ENCODE peak calls at places on chromosomes 7 and 10, in four cellular contexts. Y is stomach, L is transverse colon, V is uterus. T is an unnamed sample.
A peak's percentile ranks its signal among the peaks of the same experiment; 100 is the strongest.

GRCh38 chr7:37336259-37336658 is 112.4 kb downstream of the ELMO1 start:
- DNase-seq in Y (no peak), L (peak; percentile 32), V (no peak), T (no peak)

GRCh38 chr10:101052285-101052684 is 9.5 kb upstream of the KAZALD1 start:
- DNase-seq in Y (no peak), L (no peak), V (no peak), T (no peak)

GRCh38 chr10:19845963-19846362 is 29.7 kb downstream of the PLXDC2 start:
- DNase-seq in Y (no peak), L (no peak), V (no peak), T (no peak)

GRCh38 chr10:13740416-13740815 is 153.7 kb downstream of the PRPF18 start:
- DNase-seq in Y (no peak), L (no peak), V (no peak), T (no peak)

GRCh38 chr10:102324061-102324460 is 71.4 kb upstream of the NFKB2 start:
- DNase-seq in Y (no peak), L (no peak), V (no peak), T (no peak)

GRCh38 chr7:64874562-64875250 is 28.4 kb upstream of the ZNF273 start:
- DNase-seq in Y (peak; percentile 20), L (no peak), V (no peak), T (peak; percentile 23)

GRCh38 chr7:92034116-92034515 is 93.5 kb downstream of the AKAP9 start:
- DNase-seq in Y (no peak), L (no peak), V (no peak), T (no peak)

GRCh38 chr10:132817701-132818211 is 31.8 kb upstream of the NKX6-2 start:
- DNase-seq in Y (no peak), L (no peak), V (no peak), T (no peak)

GRCh38 chr7:106041140-106041717 is 70.9 kb downstream of the SYPL1 start:
- DNase-seq in Y (peak; percentile 42), L (no peak), V (no peak), T (no peak)

GRCh38 chr7:7569113-7569527 is 2.4 kb downstream of the MIOS start:
- DNase-seq in Y (no peak), L (no peak), V (no peak), T (no peak)

GRCh38 chr10:128602183-128602582 is 476.0 kb upstream of the MKI67 start:
- DNase-seq in Y (no peak), L (peak; percentile 50), V (no peak), T (no peak)

GRCh38 chr7:132255898-132256297 is 320.4 kb downstream of the PLXNA4 start:
- DNase-seq in Y (peak; percentile 77), L (no peak), V (no peak), T (no peak)

GRCh38 chr7:112448891-112449290 is 1.4 kb upstream of the IFRD1 start:
- DNase-seq in Y (no peak), L (no peak), V (no peak), T (peak; percentile 4)

GRCh38 chr7:108973075-108973474 is 403.4 kb downstream of the DNAJB9 start:
- DNase-seq in Y (no peak), L (no peak), V (no peak), T (no peak)

GRCh38 chr10:52479567-52479966 is 165.5 kb downstream of the DKK1 start:
- DNase-seq in Y (no peak), L (no peak), V (no peak), T (no peak)

GRCh38 chr7:47460251-47460989 is 121.5 kb downstream of the TNS3 start:
- DNase-seq in Y (no peak), L (peak; percentile 90), V (no peak), T (no peak)

GRCh38 chr7:70700935-70701425 is 431.0 kb upstream of the GALNT17 start:
- DNase-seq in Y (no peak), L (no peak), V (no peak), T (no peak)

GRCh38 chr10:124168581-124168980 is 75.2 kb upstream of the CHST15 start:
- DNase-seq in Y (no peak), L (no peak), V (no peak), T (no peak)

GRCh38 chr7:150648358-150649083 is 16.3 kb upstream of the GIMAP6 start:
- DNase-seq in Y (no peak), L (no peak), V (no peak), T (no peak)

GRCh38 chr10:6713716-6714115 is 133.6 kb upstream of the PRKCQ start:
- DNase-seq in Y (no peak), L (no peak), V (no peak), T (no peak)

GRCh38 chr10:120087109-120087508 is 194.6 kb downstream of the SEC23IP start:
- DNase-seq in Y (no peak), L (no peak), V (no peak), T (no peak)

GRCh38 chr10:84244651-84245270 is at the start of gene RGR:
- DNase-seq in Y (no peak), L (no peak), V (peak; percentile 24), T (no peak)

GRCh38 chr7:158863611-158864506 is 7.5 kb downstream of the DYNC2I1 start:
- DNase-seq in Y (peak; percentile 51), L (peak; percentile 80), V (peak; percentile 59), T (peak; percentile 71)

GRCh38 chr10:102139281-102140110 is 6.7 kb downstream of the PPRC1 start:
- DNase-seq in Y (no peak), L (no peak), V (no peak), T (no peak)

GRCh38 chr7:13540429-13540828 is 449.0 kb downstream of the ETV1 start:
- DNase-seq in Y (no peak), L (no peak), V (no peak), T (no peak)

GRCh38 chr10:2989292-2989947 is 77.9 kb upstream of the PFKP start:
- DNase-seq in Y (no peak), L (no peak), V (no peak), T (no peak)

GRCh38 chr10:71970869-71971268 is 6.7 kb downstream of the CHST3 start:
- DNase-seq in Y (no peak), L (no peak), V (no peak), T (no peak)

GRCh38 chr10:10353326-10353725 is 664.3 kb upstream of the CELF2 start:
- DNase-seq in Y (no peak), L (no peak), V (no peak), T (no peak)

GRCh38 chr10:24305551-24306506 is 96.9 kb downstream of the KIAA1217 start:
- DNase-seq in Y (no peak), L (no peak), V (no peak), T (no peak)

GRCh38 chr7:127893547-127893946 is 137.7 kb downstream of the LRRC4 start:
- DNase-seq in Y (no peak), L (no peak), V (no peak), T (no peak)
- H3K27ac ChIP-seq in Y (no peak overlapping the region), L (no peak overlapping the region), V (no peak overlapping the region), T (no peak overlapping the region)

DNA sequence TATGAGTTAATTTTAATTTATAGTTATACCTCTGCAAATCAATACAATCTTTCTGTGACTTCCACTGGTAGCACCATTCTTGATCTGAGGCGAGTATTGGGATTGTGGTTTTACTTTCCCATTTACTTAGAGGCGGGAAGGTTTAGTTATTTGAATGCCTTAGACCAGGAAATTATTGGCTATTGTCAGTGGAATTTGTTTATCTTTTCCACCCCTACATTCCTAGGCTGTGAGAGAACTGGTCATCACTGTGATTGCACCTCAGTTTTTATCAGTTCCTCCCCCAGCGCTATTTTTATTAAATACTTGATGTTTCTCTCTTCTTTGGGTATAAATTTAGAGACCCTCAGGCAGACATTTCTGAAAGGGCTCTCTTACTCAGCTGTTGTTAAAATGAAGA is 29.9 kb downstream of the CDK14 start:
- DNase-seq in Y (no peak), L (no peak), V (no peak), T (no peak)
- H3K4me3 ChIP-seq in Y (no peak overlapping the region), L (no peak overlapping the region), V (no peak overlapping the region), T (peak overlapping the region; percentile 17)

DNA sequence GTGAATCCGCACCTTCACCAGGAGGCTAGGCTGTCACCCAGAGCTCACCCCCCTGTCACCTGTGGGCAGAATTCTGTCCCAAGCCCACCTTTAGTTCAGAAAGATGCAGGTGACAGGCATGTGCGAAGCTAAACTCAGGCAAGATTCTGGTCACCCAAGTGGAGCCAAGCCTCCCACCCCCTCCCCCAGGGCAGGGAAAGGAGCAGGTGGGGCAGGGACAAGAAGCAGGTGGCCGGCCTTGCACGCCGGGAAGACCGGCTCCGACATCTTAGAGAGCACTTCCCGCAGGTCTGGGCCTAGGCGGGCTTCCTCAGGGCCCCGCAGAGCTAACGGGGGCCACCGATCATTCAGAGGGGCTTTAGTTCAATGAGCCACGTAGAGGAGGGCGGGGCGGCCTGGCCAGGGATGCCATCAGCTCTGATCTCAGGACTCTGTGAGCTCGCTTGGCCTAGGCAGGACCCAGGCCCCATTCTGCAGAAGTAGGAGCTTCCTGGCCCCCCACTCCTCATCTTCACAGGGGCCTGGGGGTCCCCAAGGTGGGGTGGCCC is 19.9 kb downstream of the UNCX start:
- DNase-seq in Y (no peak), L (no peak), V (no peak), T (no peak)
- H3K27ac ChIP-seq in Y (no peak overlapping the region), L (no peak overlapping the region), V (no peak overlapping the region), T (no peak overlapping the region)

GRCh38 chr7:66110861-66111260 is 3.8 kb upstream of the CRCP start:
- DNase-seq in Y (no peak), L (no peak), V (no peak), T (peak; percentile 96)
- H3K4me3 ChIP-seq in Y (no peak overlapping the region), L (no peak overlapping the region), V (no peak overlapping the region), T (no peak overlapping the region)

T was measured in SJSA1.